ENCODE peak calls at places on chromosomes 16 and 17, in four cellular contexts. I is H9, T is ACHN, D is hypothalamus. S is an unnamed sample.

GRCh38 chr16:67844441-67844840 is 2.3 kb upstream of the NUTF2 start:
- DNase-seq in I (no peak), D (no peak), T (peak), S (no peak)

GRCh38 chr16:72783716-72784320 is 264.1 kb downstream of the ZFHX3 start:
- DNase-seq in D (no peak), I (no peak), T (no peak), S (no peak)

GRCh38 chr17:39872700-39873099 is 4.7 kb downstream of the ZPBP2 start:
- DNase-seq in I (no peak), T (peak), D (no peak), S (no peak)

GRCh38 chr17:33981713-33982601 is 273.1 kb upstream of the CCL2 start:
- DNase-seq in I (no peak), T (no peak), D (no peak), S (peak)

GRCh38 chr17:48610282-48611211 is at the start of gene HOXB7:
- DNase-seq in I (peak), T (peak), D (no peak), S (peak)

GRCh38 chr17:80596760-80597608 is 52.3 kb downstream of the RPTOR start:
- DNase-seq in T (peak), I (no peak), D (no peak), S (no peak)

GRCh38 chr16:25575363-25575762 is 116.4 kb upstream of the HS3ST4 start:
- DNase-seq in I (peak), T (no peak), D (no peak), S (no peak)

GRCh38 chr16:65655802-65656201 is 533.9 kb upstream of the CDH11 start:
- DNase-seq in I (no peak), D (no peak), T (no peak), S (no peak)

GRCh38 chr17:539766-540165 is 174.9 kb downstream of the VPS53 start:
- DNase-seq in I (no peak), D (no peak), T (no peak), S (no peak)

S was measured in NCI-H1092.